ENCODE peak calls at places on chromosomes 12 and 14, in eight cellular contexts. E is NCI-H510A; V is GM04504; T is endothelial cell; K is LHCN-M2; D is NCI-H1092 treated with DMSO at 0.1 percent for 48 hours; O is progenitor cell of endocrine pancreas; W is stimulated activated CD8-positive, alpha-beta memory T cell treated with anti-CD3 and anti-CD28 coated beads, Interleukin-2, amount 100 ng/mL, for 1 hour. X is an unnamed sample.

GRCh38 chr12:124565656-124566180 is 1.7 kb downstream of the NCOR2 start:
- DNase-seq in E (no peak), V (no peak), T (no peak), K (no peak), D (no peak), O (no peak), W (no peak), X (peak)

GRCh38 chr12:65518771-65519170 is 240.3 kb downstream of the MSRB3 start:
- DNase-seq in E (no peak), V (no peak), T (no peak), K (peak), D (no peak), O (no peak), W (no peak), X (no peak)

GRCh38 chr12:125160556-125160955 is 95.3 kb downstream of the AACS start:
- DNase-seq in E (no peak), V (no peak), T (no peak), K (no peak), D (no peak), O (no peak), W (no peak), X (no peak)

GRCh38 chr12:68609955-68610434 is 704 bp upstream of the RAP1B start:
- DNase-seq in E (no peak), V (no peak), T (no peak), K (peak), D (no peak), O (no peak), W (no peak), X (no peak)

GRCh38 chr14:75123991-75124390 is 2.9 kb downstream of the NEK9 start:
- DNase-seq in E (no peak), V (peak), T (peak), K (peak), D (no peak), O (no peak), W (no peak), X (no peak)

GRCh38 chr12:14258468-14258947 is 107.0 kb upstream of the ATF7IP start:
- DNase-seq in E (no peak), V (no peak), T (peak), K (no peak), D (no peak), O (no peak), W (no peak), X (no peak)

GRCh38 chr12:30105505-30105904 is 321.8 kb upstream of the TMTC1 start:
- DNase-seq in E (no peak), V (no peak), T (no peak), K (no peak), D (no peak), O (no peak), W (no peak), X (no peak)

GRCh38 chr12:52390739-52391617 is 5.5 kb upstream of the KRT84 start:
- DNase-seq in E (no peak), V (peak), T (peak), K (peak), D (peak), O (no peak), W (no peak), X (peak)

GRCh38 chr12:131988054-131988796 is 38.5 kb downstream of the EP400 start:
- DNase-seq in E (no peak), V (no peak), T (no peak), K (no peak), D (no peak), O (no peak), W (no peak), X (no peak)

GRCh38 chr12:40647651-40648050 is 44.6 kb upstream of the CNTN1 start:
- DNase-seq in E (no peak), V (no peak), T (no peak), K (no peak), D (no peak), O (no peak), W (no peak), X (no peak)

GRCh38 chr12:111304642-111305071 is 64.2 kb downstream of the PHETA1 start:
- DNase-seq in E (no peak), V (no peak), T (peak), K (peak), D (no peak), O (no peak), W (no peak), X (peak)

GRCh38 chr12:59389968-59390576 is 205.8 kb upstream of the SLC16A7 start:
- DNase-seq in E (no peak), V (no peak), T (no peak), K (no peak), D (no peak), O (no peak), W (no peak), X (peak)

GRCh38 chr14:46920542-46920941 is 269.0 kb upstream of the RPL10L start:
- DNase-seq in E (no peak), V (no peak), T (no peak), K (no peak), D (no peak), O (no peak), W (no peak), X (no peak)

GRCh38 chr12:27555928-27556778 is 32.1 kb downstream of the PPFIBP1 start:
- DNase-seq in E (no peak), V (no peak), T (no peak), K (peak), D (no peak), O (no peak), W (no peak), X (no peak)

GRCh38 chr14:20195911-20196310 is 5.2 kb downstream of the OR11G2 start:
- DNase-seq in E (no peak), V (no peak), T (no peak), K (no peak), D (no peak), O (no peak), W (no peak), X (no peak)

GRCh38 chr12:131230340-131231099 is 276.8 kb downstream of the ADGRD1 start:
- DNase-seq in E (no peak), V (no peak), T (no peak), K (no peak), D (no peak), O (no peak), W (no peak), X (no peak)

GRCh38 chr12:8911606-8912268 is 2.6 kb upstream of the PHC1 start:
- DNase-seq in E (no peak), V (no peak), T (no peak), K (no peak), D (no peak), O (no peak), W (no peak), X (no peak)